ENCODE peak calls at places on chromosomes 6 and 20, in four cellular contexts. S is HCT116, J is HepG2, N is K562. Q is an unnamed sample.
A peak's percentile ranks its signal among the peaks of the same experiment; 100 is the strongest.

GRCh38 chr20:8534368-8534767 is 402.3 kb downstream of the PLCB1 start:
- DNase-seq in N (no peak), S (no peak), J (no peak), Q (no peak)

GRCh38 chr6:153800580-153800979 is 238.5 kb upstream of the OPRM1 start:
- DNase-seq in N (no peak), S (no peak), J (no peak), Q (no peak)

GRCh38 chr6:142225552-142225951 is 76.3 kb upstream of the ADGRG6 start:
- DNase-seq in N (no peak), S (no peak), J (no peak), Q (no peak)

GRCh38 chr6:93550551-93551276 is 131.4 kb upstream of the EPHA7 start:
- DNase-seq in J (no peak), N (no peak), S (no peak), Q (no peak)

GRCh38 chr6:7269816-7270215 is 43.2 kb downstream of the SSR1 start:
- DNase-seq in S (no peak), N (no peak), J (no peak), Q (no peak)

GRCh38 chr6:44000164-44000842 is 126.9 kb downstream of the MRPL14 start:
- DNase-seq in J (no peak), S (peak; percentile 65), N (peak; percentile 52), Q (no peak)

GRCh38 chr6:24899647-24900325 is 36.0 kb downstream of the RIPOR2 start:
- DNase-seq in N (no peak), S (no peak), J (no peak), Q (no peak)

GRCh38 chr20:10863337-10864060 is 189.7 kb upstream of the JAG1 start:
- DNase-seq in S (peak; percentile 23), N (no peak), J (no peak), Q (no peak)

GRCh38 chr20:5041433-5041832 is 40.1 kb upstream of the SLC23A2 start:
- DNase-seq in S (no peak), J (no peak), N (no peak), Q (no peak)

GRCh38 chr6:164274510-164274909 is 860.0 kb downstream of the QKI start:
- DNase-seq in S (no peak), J (no peak), N (no peak), Q (no peak)

GRCh38 chr20:29408034-29408695 is 1849.3 kb upstream of the DEFB115 start:
- DNase-seq in S (no peak), J (no peak), N (no peak), Q (no peak)

GRCh38 chr20:53599910-53600632 is 6.4 kb upstream of the ZNF217 start:
- DNase-seq in S (no peak), J (no peak), N (no peak), Q (no peak)

GRCh38 chr6:53664623-53665022 is 933 bp downstream of the KLHL31 start:
- DNase-seq in S (no peak), J (no peak), N (no peak), Q (no peak)

GRCh38 chr20:17678295-17678694 is 3.7 kb downstream of the RRBP1 start:
- DNase-seq in S (no peak), J (no peak), N (no peak), Q (no peak)

GRCh38 chr20:47489448-47489872 is 12.2 kb upstream of the NCOA3 start:
- DNase-seq in S (no peak), N (no peak), J (no peak), Q (no peak)

GRCh38 chr20:59933296-59933848 is at the start of gene SYCP2:
- DNase-seq in S (no peak), J (no peak), N (peak; percentile 94), Q (no peak)

GRCh38 chr6:63565058-63565726 is 7.1 kb upstream of the LOC128125822 start:
- DNase-seq in S (no peak), J (peak; percentile 98), N (no peak), Q (no peak)

GRCh38 chr20:48189177-48189576 is 403.9 kb upstream of the SULF2 start:
- DNase-seq in N (no peak), S (peak; percentile 12), J (peak; percentile 63), Q (no peak)

GRCh38 chr6:106973018-106973840 is 1.3 kb downstream of the CD24 start:
- DNase-seq in S (no peak), N (no peak), J (no peak), Q (no peak)

GRCh38 chr6:65638047-65638831 is 68.8 kb downstream of the EYS start:
- DNase-seq in S (no peak), J (peak; percentile 45), N (no peak), Q (no peak)

GRCh38 chr6:76120302-76120701 is 47.8 kb upstream of the IMPG1 start:
- DNase-seq in J (no peak), N (no peak), S (no peak), Q (no peak)

GRCh38 chr20:55693646-55694045 is 311.7 kb downstream of the CBLN4 start:
- DNase-seq in J (no peak), N (no peak), S (no peak), Q (no peak)

GRCh38 chr6:41637179-41638001 is 878 bp upstream of the MDFI start:
- DNase-seq in N (no peak), S (no peak), J (no peak), Q (no peak)

GRCh38 chr6:34423254-34423653 is 2.6 kb downstream of the RPS10 start:
- DNase-seq in J (no peak), S (no peak), N (no peak), Q (no peak)

GRCh38 chr6:14822689-14823088 is 423.2 kb upstream of the JARID2 start:
- DNase-seq in S (no peak), N (no peak), J (no peak), Q (no peak)

GRCh38 chr6:10425177-10425972 is 10.5 kb upstream of the TFAP2A start:
- DNase-seq in J (no peak), S (no peak), N (no peak), Q (no peak)

GRCh38 chr6:138600261-138600660 is 101.0 kb upstream of the NHSL1 start:
- DNase-seq in N (no peak), J (no peak), S (no peak), Q (no peak)

GRCh38 chr6:106963544-106963943 is 11.0 kb downstream of the CD24 start:
- DNase-seq in N (no peak), J (no peak), S (no peak), Q (no peak)

GRCh38 chr20:25277051-25277801 is 29.3 kb downstream of the PYGB start:
- DNase-seq in J (no peak), S (no peak), N (no peak), Q (no peak)

GRCh38 chr6:137846772-137847313 is 20.2 kb upstream of the TNFAIP3 start:
- DNase-seq in S (no peak), N (no peak), J (no peak), Q (no peak)

GRCh38 chr6:134060491-134061106 is 8.2 kb upstream of the SLC2A12 start:
- DNase-seq in S (no peak), J (peak; percentile 57), N (no peak), Q (no peak)

GRCh38 chr20:5848711-5849505 is 98.7 kb downstream of the SHLD1 start:
- DNase-seq in S (no peak), J (no peak), N (no peak), Q (no peak)

DNA sequence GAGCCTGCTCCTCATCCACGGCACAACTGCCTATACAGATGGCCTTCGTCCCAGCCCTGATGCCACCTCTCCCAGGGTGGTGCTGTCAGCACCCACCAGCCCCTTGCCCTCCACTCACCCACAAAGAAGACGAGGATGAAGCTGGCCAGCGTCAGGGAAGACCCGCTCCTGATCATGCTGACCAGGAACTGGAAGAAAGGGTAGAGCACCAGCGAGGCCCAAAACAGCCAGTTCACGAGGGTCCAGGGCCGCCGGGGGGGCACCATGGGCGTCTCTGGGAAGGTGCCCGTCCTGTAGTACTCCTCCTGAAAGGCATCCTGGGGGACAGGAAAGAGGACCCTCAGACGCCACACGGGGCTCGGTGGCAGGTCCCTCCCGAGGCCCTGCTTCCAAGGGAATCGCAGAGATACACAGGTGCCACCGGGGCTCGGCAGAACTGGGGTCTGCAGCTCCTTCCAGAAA is 134.5 kb downstream of the AGPAT4 start:
- DNase-seq in J (no peak), N (no peak), S (no peak), Q (no peak)
- TF ChIP-seq SIN3A in J (no peak), N (no peak), S (no peak), Q (no peak)

GRCh38 chr6:37521674-37522073 is 22.0 kb upstream of the CCDC167 start:
- DNase-seq in S (no peak), J (no peak), N (no peak), Q (no peak)
- H3K4me1 ChIP-seq in S (no peaks in the 10 kb centered on the region), J (peaks cover 8% of the 10 kb centered on the region), N (no peaks in the 10 kb centered on the region), Q (peaks cover 34% of the 10 kb centered on the region)

DNA sequence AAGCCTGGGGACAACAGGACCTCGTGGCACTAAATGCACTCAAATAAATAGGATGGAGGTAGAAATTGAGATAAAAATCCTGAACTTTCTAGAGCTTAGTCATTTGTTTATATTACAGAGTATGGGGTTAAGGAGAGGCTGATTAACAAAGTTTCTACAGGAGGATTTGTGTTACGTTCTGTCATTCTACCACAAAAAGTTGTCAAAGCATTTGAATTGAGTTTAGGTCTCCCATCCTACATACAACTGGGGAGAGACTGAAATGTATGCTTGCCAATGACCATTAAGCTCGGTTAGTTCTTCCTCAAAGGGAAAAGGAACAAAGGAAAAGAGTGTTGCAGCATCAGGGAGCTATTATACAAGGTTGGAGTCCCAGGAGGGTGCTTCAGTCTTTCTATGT is 597.9 kb downstream of the COL12A1 start:
- DNase-seq in J (no peak), N (no peak), S (no peak), Q (no peak)
- TF ChIP-seq TCF7L2 in J (no peak), N (no peak), S (no peak), Q (no peak)

DNA sequence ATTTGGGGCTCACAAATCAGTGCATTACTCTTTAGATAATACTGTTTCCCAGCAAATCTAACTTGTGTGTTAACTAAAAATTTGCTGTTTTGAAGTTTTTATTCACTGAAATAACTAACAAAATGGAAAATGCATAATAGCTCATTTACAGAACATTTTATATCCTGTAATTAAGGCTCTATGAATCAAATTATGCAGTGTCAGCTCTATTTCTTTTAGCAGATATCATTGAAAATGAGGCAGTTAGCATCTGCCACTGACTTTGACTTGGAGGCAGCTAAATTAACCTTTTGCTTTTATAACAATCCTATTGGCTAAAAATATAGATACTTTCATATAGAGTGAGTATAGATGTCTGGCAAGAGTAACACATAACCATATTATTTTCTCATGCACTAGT is 781.3 kb upstream of the CITED2 start:
- DNase-seq in J (no peak), N (no peak), S (no peak), Q (no peak)
- TF ChIP-seq SIN3A in J (no peak), N (no peak), S (no peak), Q (no peak)

GRCh38 chr6:100456178-100456880 is 8.4 kb downstream of the SIM1 start:
- DNase-seq in S (no peak), J (no peak), N (no peak), Q (no peak)

GRCh38 chr6:100456881-100457220 is 7.9 kb downstream of the SIM1 start:
- DNase-seq in J (no peak), S (no peak), N (no peak), Q (no peak)

GRCh38 chr6:100454571-100455229 is 10.0 kb downstream of the SIM1 start:
- DNase-seq in S (no peak), J (no peak), N (no peak), Q (no peak)

GRCh38 chr6:100453701-100454521 is 10.8 kb downstream of the SIM1 start:
- DNase-seq in N (no peak), J (no peak), S (no peak), Q (no peak)

GRCh38 chr6:100455230-100456124 is 9.2 kb downstream of the SIM1 start:
- DNase-seq in S (no peak), N (no peak), J (no peak), Q (no peak)
- H3K4me1 ChIP-seq in S (no peaks in the 10 kb centered on the region), N (no peaks in the 10 kb centered on the region), J (no peaks in the 10 kb centered on the region), Q (no peaks in the 10 kb centered on the region)